ENCODE peak calls at places on chromosomes 1 and 21, in nine cellular contexts. F is kidney epithelial cell; D is activated T-helper 2 cell treated with anti-CD3 and anti-CD28 coated beads, Interferon-gamma antibody, Interleukin-2, Interleukin-4, amounts not matched to agents 10 μg/mL and 5 μg/mL and 100 μg/mL, durations not matched to agents 14 hours and 24 hours and 36 hours; W is activated CD4-positive, alpha-beta T cell treated with anti-CD3 and anti-CD28 coated beads, Interleukin-2, amount 50 U/mL, for 1 hour; C is LoVo; I is stimulated activated CD8-positive, alpha-beta memory T cell treated with anti-CD3 and anti-CD28 coated beads, Interleukin-7, amount 100 ng/mL, for 1 hour; S is Karpas-422; Z is IMR-90; A is OCI-LY7. G is an unnamed sample.

GRCh38 chr1:208684192-208684591 is 440.0 kb upstream of the PLXNA2 start:
- DNase-seq in I (no peak), C (no peak), A (no peak), Z (no peak), S (no peak), F (no peak), W (no peak), D (no peak), G (no peak)

GRCh38 chr1:159092398-159092760 is 15.8 kb upstream of the AIM2 start:
- DNase-seq in F (no peak), S (no peak), C (no peak), W (no peak), Z (no peak), I (no peak), D (no peak), A (no peak), G (no peak)

GRCh38 chr1:111052246-111052645 is 87.6 kb downstream of the DRAM2 start:
- DNase-seq in I (no peak), C (no peak), W (no peak), F (no peak), D (no peak), Z (peak), S (no peak), A (no peak), G (no peak)

GRCh38 chr1:203322480-203323179 is 17.3 kb downstream of the BTG2 start:
- DNase-seq in W (no peak), I (no peak), S (no peak), C (no peak), F (no peak), A (no peak), Z (no peak), D (no peak), G (no peak)

GRCh38 chr21:43343095-43343991 is 83.6 kb downstream of the SIK1 start:
- DNase-seq in S (no peak), F (no peak), Z (no peak), W (no peak), A (no peak), D (no peak), I (no peak), C (peak), G (no peak)

GRCh38 chr1:62230724-62231123 is 36.1 kb downstream of the L1TD1 start:
- DNase-seq in F (peak), A (no peak), S (no peak), I (no peak), W (no peak), D (no peak), Z (peak), C (peak), G (no peak)

GRCh38 chr1:106748581-106748980 is 307.9 kb upstream of the PRMT6 start:
- DNase-seq in Z (no peak), W (no peak), C (no peak), I (no peak), S (no peak), A (no peak), F (no peak), D (no peak), G (no peak)

GRCh38 chr1:83850849-83851248 is 148.1 kb downstream of the TTLL7 start:
- DNase-seq in F (no peak), I (no peak), D (no peak), S (no peak), Z (no peak), A (no peak), W (no peak), C (peak), G (no peak)

GRCh38 chr1:12851779-12852178 is 3.3 kb upstream of the HNRNPCL1 start:
- DNase-seq in C (peak), F (no peak), S (no peak), Z (no peak), W (no peak), I (no peak), A (no peak), D (no peak), G (no peak)

GRCh38 chr1:112255080-112255479 is 140.9 kb upstream of the CTTNBP2NL start:
- DNase-seq in D (no peak), S (no peak), Z (peak), F (no peak), A (no peak), W (no peak), C (no peak), I (no peak), G (no peak)

G was measured in SIG-M5.